ENCODE peak calls at places on chromosomes 2 and 18, in four cellular contexts. Z is K562, A is WTC11, L is SK-N-SH. M is an unnamed sample.

GRCh38 chr18:48951448-48952286 is 902 bp upstream of the SMAD7 start:
- DNase-seq in Z (peak), A (peak), L (peak), M (no peak)

GRCh38 chr2:143901185-143901842 is 618.6 kb downstream of the ZEB2 start:
- DNase-seq in Z (no peak), A (no peak), L (no peak), M (no peak)

GRCh38 chr2:39008663-39009062 is 112.2 kb downstream of the SOS1 start:
- DNase-seq in Z (no peak), A (no peak), L (no peak), M (no peak)

GRCh38 chr2:30223413-30223874 is 7.9 kb upstream of the LBH start:
- DNase-seq in Z (no peak), A (no peak), L (no peak), M (peak)

GRCh38 chr2:224136394-224136793 is 97.3 kb upstream of the SERPINE2 start:
- DNase-seq in Z (no peak), A (no peak), L (no peak), M (no peak)

GRCh38 chr2:219116776-219117646 is 43.6 kb downstream of the NHEJ1 start:
- DNase-seq in Z (no peak), A (no peak), L (no peak), M (no peak)

GRCh38 chr2:172381275-172381608 is 46.1 kb upstream of the ITGA6 start:
- DNase-seq in Z (no peak), A (no peak), L (no peak), M (no peak)

GRCh38 chr18:48616484-48617255 is 77.8 kb downstream of the CTIF start:
- DNase-seq in Z (no peak), A (no peak), L (no peak), M (no peak)

GRCh38 chr2:219521066-219521880 is 7.0 kb downstream of the ASIC4 start:
- DNase-seq in Z (peak), A (peak), L (peak), M (no peak)

GRCh38 chr2:71548589-71549485 is 95.5 kb downstream of the DYSF start:
- DNase-seq in Z (peak), A (peak), L (peak), M (no peak)

GRCh38 chr2:66544258-66544657 is 109.3 kb downstream of the MEIS1 start:
- DNase-seq in Z (no peak), A (no peak), L (no peak), M (no peak)

GRCh38 chr2:231613655-231614558 is 21.2 kb downstream of the TEX44 start:
- DNase-seq in Z (peak), A (peak), L (peak), M (peak)

GRCh38 chr2:182977463-182977862 is 60.8 kb downstream of the NCKAP1 start:
- DNase-seq in Z (no peak), A (no peak), L (no peak), M (no peak)

GRCh38 chr2:210072922-210073509 is 70.6 kb downstream of the RPE start:
- DNase-seq in Z (peak), A (no peak), L (peak), M (no peak)

GRCh38 chr2:241868661-241869081 is 858 bp upstream of the RTP5 start:
- DNase-seq in Z (no peak), A (no peak), L (peak), M (no peak)

GRCh38 chr18:42614619-42615293 is 500.7 kb downstream of the RIT2 start:
- DNase-seq in Z (no peak), A (no peak), L (peak), M (no peak)

GRCh38 chr2:60820416-60821132 is 60.8 kb upstream of the REL start:
- DNase-seq in Z (no peak), A (no peak), L (no peak), M (no peak)

GRCh38 chr2:129760669-129761068 is 218.8 kb upstream of the RAB6C start:
- DNase-seq in Z (no peak), A (no peak), L (no peak), M (no peak)

GRCh38 chr2:7930800-7931635 is 750.8 kb upstream of the ID2 start:
- DNase-seq in Z (no peak), A (no peak), L (no peak), M (no peak)

GRCh38 chr2:56770490-56770889 is 586.7 kb downstream of the CCDC85A start:
- DNase-seq in Z (no peak), A (no peak), L (no peak), M (no peak)

GRCh38 chr2:199739413-199740110 is 111.4 kb downstream of the FTCDNL1 start:
- DNase-seq in Z (peak), A (peak), L (peak), M (no peak)

GRCh38 chr2:171451074-171451473 is 17.0 kb downstream of the DCAF17 start:
- DNase-seq in Z (no peak), A (no peak), L (no peak), M (no peak)

GRCh38 chr2:36650031-36650430 is 46.5 kb upstream of the VIT start:
- DNase-seq in Z (peak), A (no peak), L (no peak), M (no peak)

GRCh38 chr2:37472959-37473358 is 128.5 kb downstream of the QPCT start:
- DNase-seq in Z (no peak), A (no peak), L (no peak), M (no peak)

GRCh38 chr2:63049291-63050185 is 1.1 kb upstream of the OTX1 start:
- DNase-seq in Z (no peak), A (peak), L (peak), M (no peak)

GRCh38 chr2:63047193-63047533 is 3.5 kb upstream of the OTX1 start:
- DNase-seq in Z (no peak), A (no peak), L (peak), M (no peak)

GRCh38 chr2:63050186-63050915 is at the start of gene OTX1:
- DNase-seq in Z (peak), A (peak), L (peak), M (peak)

GRCh38 chr2:63047534-63048281 is 2.9 kb upstream of the OTX1 start:
- DNase-seq in Z (no peak), A (peak), L (peak), M (no peak)

DNA sequence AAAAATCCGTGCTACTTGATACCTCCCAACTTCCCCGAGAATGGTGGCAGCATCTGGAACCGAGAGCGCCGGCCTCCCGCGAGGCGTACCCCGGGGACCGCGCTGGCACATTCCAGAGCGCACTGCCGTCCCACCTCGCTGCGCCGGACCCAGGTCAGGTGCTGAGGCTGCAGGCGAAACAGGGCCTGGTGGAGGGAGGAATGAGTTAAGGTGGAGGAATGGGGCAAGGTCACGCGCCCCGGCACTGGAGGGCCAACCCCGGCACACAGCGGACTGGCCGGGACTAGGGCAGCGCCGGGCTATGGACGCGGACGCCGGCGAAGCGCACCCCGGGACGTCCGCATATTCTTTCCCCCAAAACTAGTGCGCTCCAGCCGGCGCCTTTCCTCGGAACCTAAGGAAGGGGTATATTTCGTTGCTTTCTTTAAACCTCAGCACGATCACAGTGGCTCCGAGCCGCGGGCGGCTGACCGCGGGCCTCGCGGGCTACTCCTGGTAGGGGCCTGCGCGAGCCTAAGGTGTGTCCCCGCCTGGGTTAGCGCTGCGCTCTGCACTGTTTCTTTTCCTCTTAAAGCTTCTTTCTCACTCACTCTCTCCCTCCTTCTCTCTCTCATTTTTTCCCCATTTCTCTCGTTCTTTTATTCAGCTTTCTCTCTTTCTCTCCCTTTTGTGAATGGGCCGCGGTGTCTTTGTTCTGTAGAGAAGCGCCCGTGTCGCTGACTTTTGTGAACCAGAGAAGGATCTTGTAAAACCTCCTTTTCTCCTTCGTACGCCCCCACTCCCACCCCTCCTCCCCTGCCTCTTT is 2.1 kb upstream of the OTX1 start:
- DNase-seq in Z (no peak), A (peak), L (peak), M (no peak)
- TF ChIP-seq USF1 in Z (no peak), A (peak), L (no peak), M (no peak)

GRCh38 chr2:112812318-112813042 is 24.1 kb downstream of the IL1B start:
- DNase-seq in Z (peak), A (no peak), L (no peak), M (no peak)

GRCh38 chr2:112811276-112811831 is 25.2 kb downstream of the IL1B start:
- DNase-seq in Z (no peak), A (no peak), L (no peak), M (no peak)

GRCh38 chr2:112807233-112807807 is 23.0 kb upstream of the IL1A start:
- DNase-seq in Z (no peak), A (no peak), L (no peak), M (no peak)

GRCh38 chr2:112811841-112812306 is 24.7 kb downstream of the IL1B start:
- DNase-seq in Z (no peak), A (no peak), L (no peak), M (no peak)

GRCh38 chr2:112809112-112809511 is 24.8 kb upstream of the IL1A start:
- DNase-seq in Z (no peak), A (no peak), L (no peak), M (no peak)
- TF ChIP-seq USF1 in Z (no peak), A (no peak), L (no peak), M (no peak)

GRCh38 chr2:69641887-69642708 is 1.4 kb downstream of the AAK1 start:
- DNase-seq in Z (no peak), A (no peak), L (no peak), M (no peak)
- TF ChIP-seq USF1 in Z (no peak), A (no peak), L (no peak), M (no peak)

DNA sequence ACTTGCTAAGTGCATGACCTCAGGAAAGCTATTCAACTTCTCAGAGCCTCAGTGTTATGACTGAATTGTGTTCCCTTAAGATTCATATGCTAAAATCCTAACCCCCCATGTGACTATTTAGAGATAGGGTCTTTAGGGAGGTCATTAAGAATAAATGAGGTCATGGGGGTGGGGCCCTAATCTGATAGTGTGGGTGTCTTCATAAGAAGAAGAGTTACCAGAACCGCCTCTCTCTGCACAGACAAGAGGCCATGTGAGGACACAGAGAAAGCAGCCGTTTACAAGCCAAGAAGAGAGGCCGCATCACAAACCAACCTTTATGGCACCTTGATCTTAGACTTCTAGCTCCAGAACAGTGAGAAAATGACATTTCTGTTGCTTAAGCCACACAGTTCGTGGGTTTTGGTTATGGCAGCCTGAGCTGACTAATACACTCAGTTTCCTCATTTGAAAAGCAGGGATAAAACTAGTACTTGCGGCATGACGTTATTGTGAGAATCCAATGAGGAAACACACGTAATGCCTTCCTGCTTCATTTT is 9.9 kb downstream of the SH2D6 start:
- DNase-seq in Z (no peak), A (no peak), L (no peak), M (no peak)
- TF ChIP-seq USF1 in Z (no peak), A (no peak), L (no peak), M (no peak)

GRCh38 chr18:13395577-13395976 is 177.0 kb downstream of the LDLRAD4 start:
- DNase-seq in Z (peak), A (no peak), L (no peak), M (no peak)
- TF ChIP-seq USF1 in Z (no peak), A (no peak), L (no peak), M (no peak)

GRCh38 chr2:186130678-186131511 is 355.2 kb upstream of the ZC3H15 start:
- DNase-seq in Z (no peak), A (no peak), L (no peak), M (no peak)

GRCh38 chr2:186125156-186125555 is 360.9 kb upstream of the ZC3H15 start:
- DNase-seq in Z (no peak), A (no peak), L (no peak), M (no peak)

GRCh38 chr2:186126181-186126580 is 359.9 kb upstream of the ZC3H15 start:
- DNase-seq in Z (no peak), A (no peak), L (no peak), M (no peak)

GRCh38 chr2:186125625-186126024 is 360.4 kb upstream of the ZC3H15 start:
- DNase-seq in Z (no peak), A (no peak), L (no peak), M (no peak)

DNA sequence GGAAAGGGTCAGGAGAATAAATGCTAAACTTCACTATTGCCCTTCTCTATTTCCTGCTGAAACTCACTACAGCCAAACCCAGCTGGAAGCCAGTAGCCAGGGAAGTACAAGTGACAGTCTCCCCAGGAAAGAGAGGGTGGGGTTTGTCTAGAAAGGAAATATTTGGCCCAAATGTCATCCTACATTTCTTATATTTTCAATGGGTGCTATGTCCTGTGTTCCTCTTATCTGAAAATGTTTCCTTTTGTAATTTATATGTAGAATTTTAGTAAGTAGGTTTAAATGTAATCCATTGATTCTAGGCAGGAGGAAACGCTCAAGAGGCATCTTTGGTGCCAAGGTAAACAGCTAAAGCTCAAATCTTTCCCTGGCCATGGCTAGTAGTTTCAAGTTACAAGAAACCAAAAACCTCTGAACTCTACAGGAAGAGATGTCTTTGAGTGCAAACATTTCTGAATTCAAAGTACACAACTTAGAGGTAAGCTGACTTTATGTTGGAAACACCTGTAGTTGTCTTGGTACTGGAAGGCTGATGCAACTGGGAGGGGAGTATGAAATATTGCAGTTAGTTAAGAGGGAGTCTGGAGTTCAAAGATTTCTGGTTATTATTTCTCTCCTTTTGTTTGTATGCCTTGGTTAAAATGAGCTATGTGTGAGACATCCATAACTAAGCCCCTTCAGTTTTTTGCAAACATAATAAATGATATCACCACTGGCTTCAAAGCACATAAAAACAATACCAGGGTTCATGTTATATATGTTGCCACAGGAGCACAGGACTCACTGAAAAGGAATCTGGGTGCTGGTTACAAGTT is 356.1 kb upstream of the ZC3H15 start:
- DNase-seq in Z (no peak), A (no peak), L (no peak), M (no peak)
- TF ChIP-seq USF1 in Z (no peak), A (no peak), L (no peak), M (no peak)

M was measured in GM12878.